ENCODE peak calls at places on chromosomes 5 and 9, in eight cellular contexts. O is SK-N-SH, I is HCT116, V is HepG2, R is GM23338, X is Panc1, D is GM12878, A is K562. J is an unnamed sample. For H3K27me3, the result is how much of the 10 kb centered on the place peaks cover.

GRCh38 chr5:127650022-127650421 is 1.1 kb downstream of the CTXN3 start:
- DNase-seq in X (no peak), V (no peak), I (no peak), D (no peak), O (no peak), A (no peak), R (no peak), J (no peak)

GRCh38 chr9:70034292-70034711 is 9.3 kb upstream of the MAMDC2 start:
- DNase-seq in A (no peak), O (no peak), X (no peak), R (no peak), D (no peak), V (no peak), I (no peak), J (no peak)

GRCh38 chr5:151895660-151896040 is 29.0 kb downstream of the GLRA1 start:
- DNase-seq in A (no peak), O (no peak), D (no peak), I (no peak), X (no peak), R (no peak), V (no peak), J (no peak)

GRCh38 chr9:114303977-114304376 is 18.9 kb upstream of the ORM1 start:
- DNase-seq in O (no peak), V (no peak), X (no peak), R (no peak), I (no peak), D (no peak), A (no peak), J (no peak)

GRCh38 chr5:133132717-133133116 is 80.9 kb downstream of the HSPA4 start:
- DNase-seq in I (no peak), R (no peak), V (no peak), X (no peak), O (no peak), D (no peak), A (no peak), J (no peak)

GRCh38 chr5:68000805-68001204 is 214.8 kb upstream of the PIK3R1 start:
- DNase-seq in R (no peak), D (no peak), I (no peak), A (no peak), V (no peak), O (no peak), X (no peak), J (no peak)

GRCh38 chr5:125848746-125849145 is 574.5 kb upstream of the GRAMD2B start:
- DNase-seq in I (no peak), R (no peak), O (no peak), D (no peak), V (no peak), A (no peak), X (no peak), J (no peak)

GRCh38 chr5:140145818-140146522 is 20.2 kb downstream of the IGIP start:
- DNase-seq in A (peak), V (peak), D (no peak), R (peak), O (peak), X (no peak), I (no peak), J (peak)

GRCh38 chr5:67050125-67050524 is 146.5 kb downstream of the CD180 start:
- DNase-seq in O (no peak), A (no peak), X (no peak), I (no peak), V (no peak), R (no peak), D (no peak), J (no peak)

GRCh38 chr5:125587631-125588030 is 835.6 kb upstream of the GRAMD2B start:
- DNase-seq in X (no peak), O (no peak), R (no peak), D (no peak), A (no peak), V (no peak), I (no peak), J (no peak)

GRCh38 chr5:38837416-38837815 is 8.4 kb upstream of the OSMR start:
- DNase-seq in A (no peak), R (no peak), X (no peak), V (no peak), D (no peak), I (no peak), O (no peak), J (no peak)

GRCh38 chr9:37390759-37391158 is 31.7 kb upstream of the GRHPR start:
- DNase-seq in X (no peak), D (peak), V (peak), O (no peak), A (peak), I (peak), R (peak), J (peak)

GRCh38 chr5:150588495-150588890 is 52.0 kb upstream of the SYNPO start:
- DNase-seq in A (no peak), I (no peak), R (no peak), O (no peak), V (no peak), X (no peak), D (no peak), J (no peak)

GRCh38 chr9:121827251-121827967 is 176.0 kb downstream of the DAB2IP start:
- DNase-seq in R (peak), V (no peak), I (no peak), D (no peak), A (no peak), O (no peak), X (no peak), J (no peak)

GRCh38 chr9:122445155-122445749 is 32.5 kb downstream of the OR1J1 start:
- DNase-seq in D (no peak), V (no peak), A (no peak), X (no peak), R (no peak), O (no peak), I (no peak), J (no peak)

GRCh38 chr5:157335534-157336422 is 69.9 kb downstream of the CYFIP2 start:
- DNase-seq in R (no peak), D (no peak), A (no peak), O (no peak), I (no peak), X (no peak), V (no peak), J (no peak)

GRCh38 chr9:87684627-87685204 is 41.2 kb upstream of the CTSL start:
- DNase-seq in I (peak), R (peak), V (peak), O (peak), X (no peak), A (peak), D (no peak), J (no peak)

GRCh38 chr9:89766981-89767380 is 162.2 kb downstream of the GADD45G start:
- DNase-seq in X (no peak), A (no peak), O (no peak), I (no peak), R (no peak), D (no peak), V (no peak), J (no peak)

GRCh38 chr5:17330386-17330785 is 113.0 kb downstream of the BASP1 start:
- DNase-seq in V (no peak), I (no peak), R (no peak), O (no peak), D (no peak), A (no peak), X (no peak), J (no peak)

GRCh38 chr5:32020271-32020670 is 153.8 kb downstream of the GOLPH3 start:
- DNase-seq in X (no peak), V (no peak), O (no peak), I (no peak), R (no peak), A (no peak), D (peak), J (no peak)

GRCh38 chr5:135662683-135663082 is 83.9 kb upstream of the CXCL14 start:
- DNase-seq in R (peak), D (no peak), X (no peak), I (no peak), A (no peak), O (no peak), V (no peak), J (no peak)
- H3K27me3 ChIP-seq in R (under half), D (under half), X (under half), I (under half), A (under half), O (under half), V (under half), J (under half)

GRCh38 chr5:165876538-165876937 is 2371.1 kb downstream of the MAT2B start:
- DNase-seq in R (no peak), A (no peak), O (no peak), D (no peak), X (no peak), I (no peak), V (no peak), J (no peak)
- TF ChIP-seq REST in R (no peak), A (no peak), O (no peak), D (no peak), X (no peak), I (no peak), V (no peak), J (no peak)

GRCh38 chr9:976258-976804 is at the start of gene DMRT3:
- DNase-seq in R (peak), O (peak), D (no peak), V (no peak), X (no peak), I (no peak), A (no peak), J (no peak)

GRCh38 chr9:978117-978830 is 1.8 kb downstream of the DMRT3 start:
- DNase-seq in I (no peak), A (no peak), X (no peak), V (no peak), O (no peak), R (peak), D (no peak), J (no peak)

GRCh38 chr9:976805-977360 is 428 bp downstream of the DMRT3 start:
- DNase-seq in O (peak), D (no peak), X (no peak), R (peak), I (no peak), A (no peak), V (no peak), J (no peak)

GRCh38 chr9:975740-976257 is 656 bp upstream of the DMRT3 start:
- DNase-seq in V (no peak), R (no peak), A (no peak), X (no peak), I (no peak), D (no peak), O (no peak), J (no peak)

GRCh38 chr9:977361-978116 is 1.1 kb downstream of the DMRT3 start:
- DNase-seq in X (no peak), D (no peak), I (no peak), V (no peak), R (peak), A (no peak), O (no peak), J (no peak)
- H3K27me3 ChIP-seq in X (under half), D (under half), I (under half), V (under half), R (half or more), A (under half), O (half or more), J (half or more)

DNA sequence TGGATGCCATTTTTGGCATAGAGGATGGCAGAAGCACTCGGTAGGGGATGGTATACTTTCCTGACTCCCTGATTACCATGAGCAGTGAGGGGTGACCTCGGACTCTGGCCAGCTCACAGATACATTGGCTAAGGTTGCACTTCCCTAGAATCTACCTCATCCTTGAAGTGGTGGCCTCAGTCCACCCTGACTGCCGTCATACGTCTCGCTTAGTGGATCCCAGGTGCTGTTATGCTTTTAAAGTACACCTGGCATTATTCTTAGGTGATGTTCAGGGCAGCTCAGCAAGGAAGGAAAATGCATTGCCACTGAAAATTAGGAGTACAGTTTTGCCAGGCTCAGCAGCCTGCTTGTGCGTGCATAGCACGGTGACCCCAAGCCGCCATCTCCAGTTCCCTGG is 87.3 kb downstream of the SYK start:
- DNase-seq in O (no peak), I (no peak), X (no peak), A (no peak), D (no peak), R (no peak), V (no peak), J (no peak)
- TF ChIP-seq REST in O (no peak), I (no peak), X (no peak), A (no peak), D (no peak), R (no peak), V (no peak), J (no peak)

GRCh38 chr5:77847129-77847460 is 71.0 kb upstream of the TBCA start:
- DNase-seq in O (no peak), I (no peak), D (no peak), V (no peak), R (no peak), A (no peak), X (no peak), J (no peak)
- H3K27me3 ChIP-seq in O (under half), I (under half), D (under half), V (under half), R (half or more), A (under half), X (under half), J (under half)

GRCh38 chr9:127158995-127159801 is 36.8 kb upstream of the ANGPTL2 start:
- DNase-seq in A (no peak), V (peak), X (peak), R (peak), D (no peak), O (peak), I (peak), J (no peak)
- TF ChIP-seq REST in A (no peak), V (peak), X (no peak), R (no peak), D (no peak), O (no peak), I (no peak), J (no peak)

J was measured in HL-60.